ENCODE peak calls at places on chromosomes 3 and 15, in ten cellular contexts. B is sigmoid colon; W is SK-MEL-5; T is GM12865; M is T-helper 1 cell; X is ureter; C is activated CD4-positive, alpha-beta T cell treated with anti-CD3 and anti-CD28 coated beads for 24 hours; P is H9; L is HAP-1; U is endothelial cell. O is an unnamed sample.

GRCh38 chr3:13332740-13333139 is 87.4 kb downstream of the NUP210 start:
- DNase-seq in C (no peak), X (no peak), U (no peak), T (no peak), M (no peak), L (no peak), W (no peak), B (no peak), P (no peak), O (no peak)

GRCh38 chr15:99613887-99614642 is 48.3 kb downstream of the MEF2A start:
- DNase-seq in C (no peak), M (no peak), T (peak; percentile 13), L (no peak), B (peak; percentile 74), W (no peak), U (no peak), X (no peak), P (no peak), O (no peak)

GRCh38 chr3:24829011-24829581 is 334.4 kb upstream of the THRB start:
- DNase-seq in C (no peak), B (peak; percentile 71), L (no peak), U (peak; percentile 58), P (peak; percentile 66), X (peak; percentile 50), T (no peak), M (no peak), W (peak; percentile 15), O (peak; percentile 32)

GRCh38 chr15:52023169-52023922 is 4.3 kb downstream of the MAPK6 start:
- DNase-seq in T (no peak), W (no peak), L (no peak), P (no peak), M (no peak), C (no peak), X (no peak), U (no peak), B (no peak), O (no peak)

GRCh38 chr15:101267320-101268104 is 9.8 kb downstream of the SELENOS start:
- DNase-seq in C (no peak), W (peak; percentile 50), L (no peak), B (no peak), M (no peak), T (no peak), P (peak; percentile 66), X (no peak), U (no peak), O (no peak)

GRCh38 chr3:52769786-52770445 is 824 bp downstream of the NEK4 start:
- DNase-seq in C (no peak), B (no peak), M (no peak), P (no peak), X (no peak), U (no peak), W (no peak), L (peak; percentile 3), T (no peak), O (no peak)

GRCh38 chr15:34812369-34812768 is 17.0 kb upstream of the ACTC1 start:
- DNase-seq in L (no peak), T (peak; percentile 25), M (no peak), X (no peak), C (no peak), W (no peak), B (no peak), P (no peak), U (no peak), O (no peak)

GRCh38 chr3:166455724-166456123 is 618.5 kb upstream of the BCHE start:
- DNase-seq in L (no peak), C (no peak), T (no peak), P (no peak), M (no peak), U (no peak), B (no peak), W (peak; percentile 21), X (no peak), O (no peak)

GRCh38 chr3:10471337-10471721 is 34.1 kb downstream of the ATP2B2 start:
- DNase-seq in P (no peak), L (no peak), M (no peak), X (no peak), C (no peak), U (no peak), W (no peak), B (no peak), T (no peak), O (no peak)

GRCh38 chr3:195263193-195263924 is 7.6 kb downstream of the XXYLT1 start:
- DNase-seq in B (no peak), M (no peak), T (no peak), U (no peak), X (no peak), W (no peak), L (no peak), P (no peak), C (no peak), O (no peak)

GRCh38 chr15:43256341-43256740 is 10.4 kb downstream of the TGM5 start:
- DNase-seq in B (no peak), U (no peak), L (no peak), P (no peak), M (no peak), X (no peak), W (no peak), T (no peak), C (no peak), O (no peak)

GRCh38 chr3:37575284-37575683 is 286.4 kb upstream of the CTDSPL start:
- DNase-seq in B (no peak), M (no peak), X (no peak), W (no peak), P (no peak), C (no peak), L (no peak), U (no peak), T (no peak), O (no peak)

GRCh38 chr3:109806929-109807328 is 469.6 kb upstream of the DPPA4 start:
- DNase-seq in P (no peak), C (no peak), X (no peak), M (no peak), U (no peak), B (no peak), L (no peak), W (peak; percentile 8), T (peak; percentile 22), O (no peak)

GRCh38 chr3:160641675-160642330 is 35.2 kb upstream of the ARL14 start:
- DNase-seq in C (no peak), X (no peak), B (no peak), U (no peak), P (no peak), M (no peak), W (peak; percentile 9), T (no peak), L (no peak), O (no peak)

GRCh38 chr15:52379395-52380111 is 83.9 kb upstream of the MYO5C start:
- DNase-seq in L (no peak), X (no peak), B (no peak), P (no peak), W (no peak), C (no peak), T (peak; percentile 93), U (no peak), M (no peak), O (no peak)